ENCODE peak calls at places on chromosomes 11 and 22, in six cellular contexts. F, A, V, N, Y and L are unnamed samples.

GRCh38 chr11:59802639-59803176 is 7.9 kb downstream of the MRPL16 start:
- DNase-seq in F (no peak), A (no peak), V (no peak), N (peak), Y (no peak), L (peak)

GRCh38 chr22:22818861-22819855 is 68.5 kb upstream of the IGLL5 start:
- DNase-seq in F (no peak), A (no peak), V (no peak), N (peak), Y (no peak), L (no peak)

GRCh38 chr11:28209906-28210305 is 101.7 kb downstream of the METTL15 start:
- DNase-seq in F (no peak), A (no peak), V (no peak), N (no peak), Y (no peak), L (no peak)

GRCh38 chr11:87645626-87646025 is 529.6 kb downstream of the RAB38 start:
- DNase-seq in F (no peak), A (no peak), V (no peak), N (no peak), Y (no peak), L (no peak)

GRCh38 chr11:127451852-127452251 is 451.3 kb upstream of the KIRREL3 start:
- DNase-seq in F (no peak), A (no peak), V (no peak), N (no peak), Y (no peak), L (no peak)

GRCh38 chr11:77207618-77208313 is 79.7 kb downstream of the MYO7A start:
- DNase-seq in F (no peak), A (no peak), V (no peak), N (no peak), Y (no peak), L (no peak)

GRCh38 chr11:44290206-44290605 is 19.7 kb downstream of the ALX4 start:
- DNase-seq in F (no peak), A (no peak), V (no peak), N (no peak), Y (no peak), L (no peak)

GRCh38 chr11:45606514-45607024 is 58.9 kb downstream of the CHST1 start:
- DNase-seq in F (no peak), A (no peak), V (no peak), N (no peak), Y (no peak), L (no peak)

GRCh38 chr11:2708151-2708581 is 8.4 kb upstream of the KCNQ1OT1 start:
- DNase-seq in F (no peak), A (no peak), V (no peak), N (no peak), Y (no peak), L (no peak)

GRCh38 chr11:73321342-73322110 is 13.4 kb downstream of the ARHGEF17 start:
- DNase-seq in F (no peak), A (peak), V (no peak), N (no peak), Y (no peak), L (no peak)

GRCh38 chr11:125886997-125887372 is 483 bp upstream of the HYLS1 start:
- DNase-seq in F (no peak), A (peak), V (no peak), N (peak), Y (no peak), L (no peak)

GRCh38 chr11:35588627-35589026 is 29.6 kb upstream of the FJX1 start:
- DNase-seq in F (no peak), A (no peak), V (no peak), N (no peak), Y (no peak), L (no peak)

GRCh38 chr11:18324381-18324780 is 2.0 kb downstream of the GTF2H1 start:
- DNase-seq in F (no peak), A (no peak), V (no peak), N (no peak), Y (no peak), L (no peak)

GRCh38 chr11:3218483-3219280 is at the start of gene MRGPRG:
- DNase-seq in F (no peak), A (no peak), V (no peak), N (no peak), Y (no peak), L (no peak)

GRCh38 chr22:31812977-31813605 is 59.3 kb downstream of the DEPDC5 start:
- DNase-seq in F (no peak), A (no peak), V (no peak), N (no peak), Y (no peak), L (no peak)